ENCODE peak calls at places on chromosome 4, in four cellular contexts. U is fibroblast of lung, E is GM23338, Z is fibroblast of pulmonary artery. D is an unnamed sample.

GRCh38 chr4:119286377-119287002 is 35.4 kb downstream of the FABP2 start:
- DNase-seq in Z (peak), E (peak), U (peak), D (no peak)

GRCh38 chr4:102505708-102506107 is 4.5 kb downstream of the NFKB1 start:
- DNase-seq in Z (no peak), U (no peak), E (no peak), D (no peak)

GRCh38 chr4:151175204-151175603 is 75.8 kb downstream of the RPS3A start:
- DNase-seq in E (no peak), U (no peak), Z (no peak), D (no peak)

GRCh38 chr4:133148690-133149363 is at the start of gene PCDH10:
- DNase-seq in U (peak), Z (peak), E (peak), D (peak)

GRCh38 chr4:89482248-89482647 is 174.6 kb upstream of the GPRIN3 start:
- DNase-seq in E (peak), Z (peak), U (peak), D (peak)

GRCh38 chr4:84583871-84584373 is 995 bp downstream of the CDS1 start:
- DNase-seq in E (no peak), Z (no peak), U (peak), D (peak)

GRCh38 chr4:84847978-84848377 is 118.5 kb downstream of the WDFY3 start:
- DNase-seq in Z (no peak), E (no peak), U (no peak), D (no peak)

GRCh38 chr4:105184316-105184988 is 37.8 kb downstream of the TET2 start:
- DNase-seq in E (no peak), U (no peak), Z (no peak), D (no peak)

GRCh38 chr4:90837241-90837640 is 710.0 kb downstream of the CCSER1 start:
- DNase-seq in U (no peak), Z (peak), E (no peak), D (no peak)

GRCh38 chr4:19678763-19679162 is 572.9 kb upstream of the SLIT2 start:
- DNase-seq in E (no peak), Z (peak), U (peak), D (no peak)

GRCh38 chr4:57053508-57053907 is 56.7 kb downstream of the IGFBP7 start:
- DNase-seq in U (no peak), Z (peak), E (no peak), D (no peak)

GRCh38 chr4:120007171-120007894 is 59.3 kb downstream of the MAD2L1 start:
- DNase-seq in Z (peak), U (peak), E (no peak), D (no peak)

GRCh38 chr4:168882650-168883233 is 127.3 kb downstream of the CBR4 start:
- DNase-seq in E (no peak), U (peak), Z (peak), D (no peak)

GRCh38 chr4:119543794-119544193 is 84.8 kb downstream of the PDE5A start:
- DNase-seq in U (no peak), E (no peak), Z (no peak), D (no peak)

GRCh38 chr4:113159901-113160545 is 110.6 kb downstream of the ANK2 start:
- DNase-seq in Z (no peak), E (no peak), U (peak), D (no peak)

GRCh38 chr4:55932489-55932888 is 16.3 kb upstream of the CEP135 start:
- DNase-seq in E (no peak), Z (no peak), U (no peak), D (no peak)

GRCh38 chr4:171956678-171957077 is 143.5 kb downstream of the GALNTL6 start:
- DNase-seq in E (peak), Z (no peak), U (no peak), D (no peak)

GRCh38 chr4:30116401-30116800 is 603.8 kb upstream of the PCDH7 start:
- DNase-seq in Z (no peak), E (no peak), U (no peak), D (no peak)

GRCh38 chr4:53100801-53101581 is 238.9 kb downstream of the RASL11B start:
- DNase-seq in E (no peak), U (peak), Z (peak), D (no peak)

GRCh38 chr4:125115476-125115875 is 199.3 kb upstream of the FAT4 start:
- DNase-seq in E (no peak), Z (peak), U (peak), D (no peak)

GRCh38 chr4:84691170-84691691 is 108.3 kb downstream of the CDS1 start:
- DNase-seq in Z (peak), U (peak), E (peak), D (no peak)

GRCh38 chr4:182103614-182104319 is 139.4 kb upstream of the TENM3 start:
- DNase-seq in E (no peak), U (no peak), Z (no peak), D (no peak)

GRCh38 chr4:153211986-153212720 is 7.9 kb downstream of the TRIM2 start:
- DNase-seq in U (peak), E (no peak), Z (peak), D (no peak)

GRCh38 chr4:185838104-185838452 is 26.1 kb upstream of the SORBS2 start:
- DNase-seq in E (peak), Z (no peak), U (no peak), D (no peak)

GRCh38 chr4:160928482-160928881 is 1235.3 kb downstream of the FSTL5 start:
- DNase-seq in E (no peak), U (no peak), Z (no peak), D (no peak)

GRCh38 chr4:36385951-36386561 is 104.6 kb downstream of the DTHD1 start:
- DNase-seq in U (no peak), E (no peak), Z (no peak), D (peak)

GRCh38 chr4:121989715-121990114 is 37.9 kb upstream of the TRPC3 start:
- DNase-seq in U (peak), E (peak), Z (peak), D (no peak)

GRCh38 chr4:156594619-156595018 is 377.0 kb downstream of the PDGFC start:
- DNase-seq in U (no peak), E (no peak), Z (no peak), D (no peak)

GRCh38 chr4:80619070-80619674 is 283.6 kb downstream of the CFAP299 start:
- DNase-seq in U (peak), E (peak), Z (peak), D (no peak)

GRCh38 chr4:113222006-113222405 is 172.6 kb downstream of the ANK2 start:
- DNase-seq in E (no peak), Z (peak), U (no peak), D (no peak)

GRCh38 chr4:947491-947971 is 15.3 kb downstream of the TMEM175 start:
- DNase-seq in E (no peak), U (no peak), Z (no peak), D (no peak)

GRCh38 chr4:108449139-108449538 is 171.2 kb upstream of the RPL34 start:
- DNase-seq in E (no peak), Z (no peak), U (no peak), D (no peak)

GRCh38 chr4:34824515-34824914 is 1419.8 kb downstream of the ARAP2 start:
- DNase-seq in E (no peak), U (no peak), Z (no peak), D (no peak)

DNA sequence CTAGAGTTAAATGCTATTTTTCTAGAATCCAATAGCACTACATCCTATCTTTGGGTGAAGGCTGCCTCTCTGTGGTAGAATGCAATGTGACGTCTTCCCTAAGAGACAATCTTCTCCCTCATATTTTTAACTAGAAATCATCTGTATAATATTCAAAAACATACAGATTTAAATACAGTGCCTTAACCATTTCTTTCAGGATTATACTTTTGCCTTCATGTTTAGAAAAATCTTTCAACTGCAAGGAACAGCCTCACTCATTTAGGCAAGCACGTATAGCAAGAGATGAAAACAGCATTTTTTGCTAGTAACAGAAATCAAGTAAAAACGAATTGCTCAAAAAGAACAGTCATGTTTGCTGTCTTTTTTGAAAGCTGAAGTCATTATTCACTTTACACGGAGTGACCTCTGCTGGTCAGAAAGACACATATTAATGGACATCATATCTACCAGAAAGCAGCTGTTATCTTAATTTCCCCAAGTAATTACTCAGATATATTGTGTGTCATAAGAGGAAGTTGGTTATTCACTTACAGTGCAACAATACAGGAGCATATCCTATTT is 422.3 kb downstream of the STPG2 start:
- DNase-seq in Z (peak), U (no peak), E (peak), D (no peak)
- TF ChIP-seq CTCF in Z (peak), U (no peak), E (peak), D (no peak)

GRCh38 chr4:67084801-67085200 is 460.5 kb downstream of the CENPC start:
- DNase-seq in U (no peak), Z (no peak), E (no peak), D (no peak)
- TF ChIP-seq CTCF in U (no peak), Z (no peak), E (no peak), D (no peak)

DNA sequence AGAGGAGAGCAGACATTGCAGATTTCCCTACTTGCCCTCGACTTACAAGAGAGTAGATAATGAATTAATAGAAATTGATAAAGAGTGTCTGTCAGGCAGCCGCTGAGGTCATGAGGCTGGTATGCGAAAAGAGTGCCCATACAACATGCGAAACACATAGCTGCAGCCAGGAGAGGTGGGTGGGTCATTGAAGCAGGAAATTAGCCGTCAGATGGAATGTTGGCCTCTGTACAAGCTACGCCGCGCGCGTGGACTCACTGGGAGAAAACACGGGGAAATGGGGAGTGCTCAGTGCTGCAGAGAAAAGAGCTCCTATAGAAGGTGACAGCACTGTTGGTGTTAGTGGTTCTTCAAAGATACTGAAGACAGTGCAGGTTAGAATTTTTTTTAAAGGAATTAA is 125.1 kb downstream of the RAPGEF2 start:
- DNase-seq in E (peak), Z (peak), U (peak), D (no peak)
- TF ChIP-seq CTCF in E (no peak), Z (peak), U (no peak), D (no peak)

GRCh38 chr4:17098401-17098800 is 200.0 kb upstream of the LDB2 start:
- DNase-seq in Z (no peak), E (no peak), U (no peak), D (no peak)
- TF ChIP-seq CTCF in Z (no peak), E (no peak), U (no peak), D (no peak)

GRCh38 chr4:3367866-3368265 is 73.9 kb upstream of the HGFAC start:
- DNase-seq in Z (no peak), E (no peak), U (no peak), D (peak)

GRCh38 chr4:3365871-3366842 is 73.3 kb downstream of the RGS12 start:
- DNase-seq in Z (no peak), E (no peak), U (no peak), D (no peak)

GRCh38 chr4:3365326-3365725 is 72.5 kb downstream of the RGS12 start:
- DNase-seq in U (no peak), E (no peak), Z (no peak), D (no peak)

GRCh38 chr4:3368334-3368733 is 73.4 kb upstream of the HGFAC start:
- DNase-seq in E (no peak), Z (no peak), U (no peak), D (no peak)

GRCh38 chr4:3366893-3367775 is 74.3 kb downstream of the RGS12 start:
- DNase-seq in U (no peak), E (no peak), Z (no peak), D (no peak)
- TF ChIP-seq CTCF in U (no peak), E (no peak), Z (no peak), D (no peak)

D was measured in GM13976.